ENCODE peak calls at places on chromosomes 7 and 10, in five cellular contexts. D is GM10248; W is stimulated activated CD4-positive, alpha-beta T cell treated with anti-CD3 and anti-CD28 coated beads, Interleukin-2, amount 100 ng/mL, for 48 hours; Y is endothelial cell; M is NCI-H1436 treated with DMSO at 0.1 percent for 48 hours. X is an unnamed sample.

GRCh38 chr10:88027570-88027969 is 164.1 kb downstream of the PTEN start:
- DNase-seq in D (peak), M (no peak), W (no peak), Y (no peak), X (no peak)

GRCh38 chr7:25240340-25240739 is 12.1 kb upstream of the NPVF start:
- DNase-seq in Y (no peak), W (no peak), M (no peak), D (no peak), X (no peak)

GRCh38 chr10:77592946-77593636 is 44.5 kb downstream of the KCNMA1 start:
- DNase-seq in W (no peak), Y (no peak), D (no peak), M (no peak), X (no peak)

GRCh38 chr7:95509199-95509598 is 23.5 kb downstream of the ASB4 start:
- DNase-seq in Y (peak), M (peak), W (no peak), D (no peak), X (no peak)

GRCh38 chr10:91339729-91340128 is 70.4 kb upstream of the HECTD2 start:
- DNase-seq in W (no peak), D (no peak), M (no peak), Y (no peak), X (no peak)

GRCh38 chr7:44278451-44279161 is 46.8 kb downstream of the CAMK2B start:
- DNase-seq in D (no peak), W (no peak), Y (no peak), M (no peak), X (no peak)

GRCh38 chr10:13705526-13706169 is 118.9 kb downstream of the PRPF18 start:
- DNase-seq in Y (no peak), M (no peak), W (no peak), D (no peak), X (no peak)

GRCh38 chr10:102133373-102134195 is 744 bp downstream of the PPRC1 start:
- DNase-seq in M (no peak), Y (peak), D (peak), W (peak), X (no peak)

GRCh38 chr7:128863433-128863989 is 855 bp downstream of the ATP6V1F start:
- DNase-seq in D (peak), W (peak), Y (peak), M (no peak), X (no peak)

GRCh38 chr7:118068-118802 is 74.1 kb upstream of the FAM20C start:
- DNase-seq in M (no peak), W (no peak), D (no peak), Y (no peak), X (no peak)

GRCh38 chr10:7797582-7797981 is 9.6 kb downstream of the ATP5F1C start:
- DNase-seq in Y (no peak), D (no peak), W (no peak), M (no peak), X (no peak)